ENCODE peak calls at places on chromosomes 5 and 9, in four cellular contexts. One of them, this sample, is unnamed. For H3K79me1, the result is how much of the 10 kb centered on the place peaks cover.

GRCh38 chr9:128084746-128085145 is 16.7 kb downstream of the SLC25A25 start:
- DNase-seq in mesenchymal stem cell: no peak
- DNase-seq in neuronal stem cell: no peak
- DNase-seq in H9: no peak
- DNase-seq in this sample: no peak

GRCh38 chr9:134655591-134656333 is 14.2 kb downstream of the COL5A1 start:
- DNase-seq in H9: no peak
- DNase-seq in mesenchymal stem cell: peak
- DNase-seq in neuronal stem cell: no peak
- DNase-seq in this sample: no peak

GRCh38 chr9:13567833-13568232 is 288.3 kb upstream of the MPDZ start:
- DNase-seq in neuronal stem cell: no peak
- DNase-seq in mesenchymal stem cell: no peak
- DNase-seq in H9: no peak
- DNase-seq in this sample: no peak

GRCh38 chr5:127650022-127650421 is 1.1 kb downstream of the CTXN3 start:
- DNase-seq in neuronal stem cell: peak
- DNase-seq in mesenchymal stem cell: peak
- DNase-seq in H9: no peak
- DNase-seq in this sample: no peak

GRCh38 chr9:88535226-88535931 is 401 bp downstream of the NXNL2 start:
- DNase-seq in neuronal stem cell: no peak
- DNase-seq in mesenchymal stem cell: peak
- DNase-seq in H9: peak
- DNase-seq in this sample: peak

GRCh38 chr5:65873181-65873580 is 53.2 kb upstream of the ERBIN start:
- DNase-seq in neuronal stem cell: no peak
- DNase-seq in mesenchymal stem cell: peak
- DNase-seq in H9: no peak
- DNase-seq in this sample: no peak

GRCh38 chr5:22892441-22892840 is 39.3 kb upstream of the CDH12 start:
- DNase-seq in H9: no peak
- DNase-seq in neuronal stem cell: no peak
- DNase-seq in mesenchymal stem cell: no peak
- DNase-seq in this sample: no peak

GRCh38 chr5:107783551-107783950 is 112.8 kb upstream of the EFNA5 start:
- DNase-seq in mesenchymal stem cell: peak
- DNase-seq in H9: no peak
- DNase-seq in neuronal stem cell: no peak
- DNase-seq in this sample: no peak

GRCh38 chr5:168965638-168966037 is 335.3 kb downstream of the SLIT3 start:
- DNase-seq in mesenchymal stem cell: no peak
- DNase-seq in H9: no peak
- DNase-seq in neuronal stem cell: no peak
- DNase-seq in this sample: no peak

GRCh38 chr9:72524820-72525539 is 3.6 kb downstream of the TMC1 start:
- DNase-seq in neuronal stem cell: peak
- DNase-seq in mesenchymal stem cell: peak
- DNase-seq in H9: peak
- DNase-seq in this sample: peak

GRCh38 chr9:16417749-16418148 is 452.7 kb downstream of the BNC2 start:
- DNase-seq in mesenchymal stem cell: peak
- DNase-seq in H9: no peak
- DNase-seq in neuronal stem cell: no peak
- DNase-seq in this sample: no peak

GRCh38 chr9:124164800-124165199 is 92.9 kb upstream of the NEK6 start:
- DNase-seq in mesenchymal stem cell: no peak
- DNase-seq in neuronal stem cell: no peak
- DNase-seq in H9: no peak
- DNase-seq in this sample: no peak

GRCh38 chr5:130278136-130278535 is 373.9 kb downstream of the CHSY3 start:
- DNase-seq in H9: peak
- DNase-seq in neuronal stem cell: no peak
- DNase-seq in mesenchymal stem cell: no peak
- DNase-seq in this sample: no peak

GRCh38 chr9:81814794-81815464 is 113.3 kb upstream of the SPATA31D4 start:
- DNase-seq in mesenchymal stem cell: peak
- DNase-seq in neuronal stem cell: no peak
- DNase-seq in H9: no peak
- DNase-seq in this sample: no peak

GRCh38 chr5:107557051-107557658 is 113.6 kb downstream of the EFNA5 start:
- DNase-seq in H9: peak
- DNase-seq in neuronal stem cell: no peak
- DNase-seq in mesenchymal stem cell: peak
- DNase-seq in this sample: peak

GRCh38 chr5:32165-32564 is 59.8 kb upstream of the PLEKHG4B start:
- DNase-seq in H9: no peak
- DNase-seq in neuronal stem cell: no peak
- DNase-seq in mesenchymal stem cell: no peak
- DNase-seq in this sample: no peak

GRCh38 chr5:173420108-173420507 is 91.9 kb upstream of the STC2 start:
- DNase-seq in neuronal stem cell: no peak
- DNase-seq in H9: no peak
- DNase-seq in mesenchymal stem cell: no peak
- DNase-seq in this sample: no peak

GRCh38 chr5:178403956-178404600 is 171.5 kb upstream of the PHYKPL start:
- DNase-seq in mesenchymal stem cell: no peak
- DNase-seq in neuronal stem cell: no peak
- DNase-seq in H9: no peak
- DNase-seq in this sample: no peak

GRCh38 chr5:173486355-173486754 is 130.1 kb downstream of the BOD1 start:
- DNase-seq in H9: peak
- DNase-seq in mesenchymal stem cell: no peak
- DNase-seq in neuronal stem cell: no peak
- DNase-seq in this sample: no peak

GRCh38 chr9:79384506-79384905 is 187.3 kb upstream of the TLE4 start:
- DNase-seq in H9: no peak
- DNase-seq in mesenchymal stem cell: no peak
- DNase-seq in neuronal stem cell: no peak
- DNase-seq in this sample: no peak

GRCh38 chr9:129637102-129637501 is 4.8 kb downstream of the ASB6 start:
- DNase-seq in H9: no peak
- DNase-seq in neuronal stem cell: no peak
- DNase-seq in mesenchymal stem cell: no peak
- DNase-seq in this sample: no peak

GRCh38 chr5:6489786-6490185 is 41.1 kb downstream of the UBE2QL1 start:
- DNase-seq in H9: no peak
- DNase-seq in neuronal stem cell: no peak
- DNase-seq in mesenchymal stem cell: no peak
- DNase-seq in this sample: no peak

GRCh38 chr5:80867233-80867632 is 92.9 kb upstream of the RASGRF2 start:
- DNase-seq in mesenchymal stem cell: peak
- DNase-seq in H9: no peak
- DNase-seq in neuronal stem cell: no peak
- DNase-seq in this sample: no peak

GRCh38 chr5:14341571-14342225 is 198.6 kb downstream of the TRIO start:
- DNase-seq in mesenchymal stem cell: no peak
- DNase-seq in H9: peak
- DNase-seq in neuronal stem cell: peak
- DNase-seq in this sample: no peak

GRCh38 chr9:4237748-4238511 is 61.9 kb downstream of the GLIS3 start:
- DNase-seq in neuronal stem cell: no peak
- DNase-seq in mesenchymal stem cell: peak
- DNase-seq in H9: peak
- DNase-seq in this sample: no peak

GRCh38 chr5:13248236-13248635 is 696.3 kb downstream of the DNAH5 start:
- DNase-seq in mesenchymal stem cell: no peak
- DNase-seq in H9: no peak
- DNase-seq in neuronal stem cell: no peak
- DNase-seq in this sample: no peak

GRCh38 chr9:72560086-72560485 is 38.7 kb downstream of the TMC1 start:
- DNase-seq in mesenchymal stem cell: no peak
- DNase-seq in H9: no peak
- DNase-seq in neuronal stem cell: no peak
- DNase-seq in this sample: peak

GRCh38 chr5:74034738-74035137 is 408.7 kb downstream of the ARHGEF28 start:
- DNase-seq in neuronal stem cell: no peak
- DNase-seq in mesenchymal stem cell: peak
- DNase-seq in H9: no peak
- DNase-seq in this sample: no peak

GRCh38 chr9:79973627-79974026 is 401.9 kb downstream of the TLE4 start:
- DNase-seq in neuronal stem cell: no peak
- DNase-seq in mesenchymal stem cell: no peak
- DNase-seq in H9: no peak
- DNase-seq in this sample: no peak

GRCh38 chr5:29469581-29469980 is 1723.9 kb upstream of the CDH6 start:
- DNase-seq in neuronal stem cell: no peak
- DNase-seq in H9: no peak
- DNase-seq in mesenchymal stem cell: no peak
- DNase-seq in this sample: no peak

GRCh38 chr5:84286662-84287061 is 98.0 kb downstream of the EDIL3 start:
- DNase-seq in mesenchymal stem cell: no peak
- DNase-seq in neuronal stem cell: no peak
- DNase-seq in H9: no peak
- DNase-seq in this sample: no peak

GRCh38 chr5:112143684-112144083 is 275.4 kb downstream of the EPB41L4A start:
- DNase-seq in H9: no peak
- DNase-seq in neuronal stem cell: no peak
- DNase-seq in mesenchymal stem cell: no peak
- DNase-seq in this sample: no peak

GRCh38 chr9:75979362-75979761 is 88.9 kb downstream of the PCSK5 start:
- DNase-seq in H9: peak
- DNase-seq in neuronal stem cell: no peak
- DNase-seq in mesenchymal stem cell: peak
- DNase-seq in this sample: peak

GRCh38 chr9:91905237-91905650 is 44.8 kb downstream of the ROR2 start:
- DNase-seq in neuronal stem cell: no peak
- DNase-seq in mesenchymal stem cell: no peak
- DNase-seq in H9: no peak
- DNase-seq in this sample: no peak
- H3K9ac ChIP-seq in neuronal stem cell: no peak
- H3K9ac ChIP-seq in mesenchymal stem cell: no peak
- H3K9ac ChIP-seq in H9: no peak
- H3K9ac ChIP-seq in this sample: no peak

GRCh38 chr9:99421369-99421768 is 199.3 kb downstream of the SEC61B start:
- DNase-seq in mesenchymal stem cell: no peak
- DNase-seq in neuronal stem cell: no peak
- DNase-seq in H9: no peak
- DNase-seq in this sample: no peak
- H3K79me1 ChIP-seq in mesenchymal stem cell: under half
- H3K79me1 ChIP-seq in neuronal stem cell: under half
- H3K79me1 ChIP-seq in H9: under half
- H3K79me1 ChIP-seq in this sample: under half

DNA sequence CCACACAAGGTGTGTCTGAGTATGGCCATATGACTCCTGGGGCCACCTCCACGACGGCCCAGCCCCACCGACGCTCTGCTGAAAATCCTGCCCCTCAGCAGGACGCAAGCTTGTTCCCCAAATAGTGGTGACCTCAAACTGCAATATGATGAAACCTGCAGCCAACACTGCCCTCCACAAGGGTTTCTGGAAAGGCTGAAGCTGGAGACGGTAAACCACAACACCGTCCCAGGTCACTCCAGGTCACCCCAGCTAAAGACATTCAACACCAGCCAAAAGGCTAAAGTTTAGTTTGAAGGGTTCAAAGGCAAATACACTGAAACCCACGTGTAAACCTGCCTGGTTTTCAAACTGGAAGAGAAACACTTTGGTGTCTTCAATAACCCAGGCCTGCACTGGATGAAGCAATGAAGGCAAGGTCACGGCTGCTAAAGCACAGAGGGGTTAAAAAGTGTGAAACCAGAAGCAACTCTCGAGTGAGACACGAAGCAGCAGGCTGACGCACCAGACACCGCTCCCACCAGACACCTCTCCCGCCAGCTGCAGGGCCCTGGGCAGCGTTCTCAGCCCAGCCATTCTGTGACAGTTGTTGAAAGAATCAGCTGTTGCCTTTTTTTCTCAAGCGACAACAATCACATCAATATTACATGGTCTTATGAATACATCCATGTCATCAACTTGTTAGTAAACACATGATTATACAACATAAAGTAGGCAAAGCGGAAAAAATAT is 1.8 kb upstream of the LHX3 start:
- DNase-seq in H9: no peak
- DNase-seq in neuronal stem cell: no peak
- DNase-seq in mesenchymal stem cell: no peak
- DNase-seq in this sample: no peak
- H3K9ac ChIP-seq in H9: no peak
- H3K9ac ChIP-seq in neuronal stem cell: peak
- H3K9ac ChIP-seq in mesenchymal stem cell: no peak
- H3K9ac ChIP-seq in this sample: no peak

GRCh38 chr9:133032171-133032570 is 1.4 kb downstream of the GTF3C5 start:
- DNase-seq in neuronal stem cell: no peak
- DNase-seq in mesenchymal stem cell: no peak
- DNase-seq in H9: no peak
- DNase-seq in this sample: no peak
- H3K79me1 ChIP-seq in neuronal stem cell: under half
- H3K79me1 ChIP-seq in mesenchymal stem cell: under half
- H3K79me1 ChIP-seq in H9: under half
- H3K79me1 ChIP-seq in this sample: under half

This sample was measured in trophoblast cell.